ENCODE peak calls at places on chromosomes 6 and 20, in four cellular contexts. K is CD4-positive, alpha-beta T cell; I is HTR-8/SVneo; D is heart left ventricle. X is an unnamed sample.

GRCh38 chr6:160690458-160690857 is 11.6 kb upstream of the PLG start:
- DNase-seq in I (no peak), K (no peak), D (no peak), X (no peak)

GRCh38 chr6:100810015-100810414 is 71.1 kb downstream of the ASCC3 start:
- DNase-seq in D (no peak), I (no peak), K (no peak), X (no peak)

GRCh38 chr20:59752704-59753460 is 148.5 kb downstream of the PHACTR3 start:
- DNase-seq in K (no peak), D (peak), I (no peak), X (no peak)

GRCh38 chr6:12890171-12890790 is 173.7 kb downstream of the PHACTR1 start:
- DNase-seq in K (no peak), I (no peak), D (no peak), X (no peak)

GRCh38 chr6:47681201-47681990 is 17.0 kb upstream of the ADGRF4 start:
- DNase-seq in I (no peak), K (no peak), D (no peak), X (no peak)

GRCh38 chr6:45640081-45640491 is 262.4 kb upstream of the SUPT3H start:
- DNase-seq in I (no peak), D (no peak), K (no peak), X (no peak)

GRCh38 chr6:54053893-54054391 is 57.3 kb upstream of the MLIP start:
- DNase-seq in K (no peak), I (peak), D (peak), X (no peak)

GRCh38 chr6:45170309-45170708 is 157.8 kb upstream of the RUNX2 start:
- DNase-seq in D (no peak), I (no peak), K (no peak), X (no peak)

GRCh38 chr6:108561742-108562502 is 1.2 kb downstream of the FOXO3 start:
- DNase-seq in I (no peak), K (no peak), D (peak), X (no peak)